ENCODE peak calls at places on chromosome 3, in four cellular contexts. F, Y, E and L are unnamed samples.

GRCh38 chr3:10926831-10927521 is 65.6 kb upstream of the SLC6A1 start:
- DNase-seq in F (no peak), Y (no peak), E (no peak), L (no peak)

GRCh38 chr3:57065588-57065987 is 5.1 kb downstream of the SPATA12 start:
- DNase-seq in F (no peak), Y (no peak), E (peak; percentile 56), L (no peak)

GRCh38 chr3:114764056-114764492 is 383.0 kb downstream of the ZBTB20 start:
- DNase-seq in F (no peak), Y (no peak), E (no peak), L (peak; percentile 27)

GRCh38 chr3:197028711-197029510 is 706 bp downstream of the MELTF start:
- DNase-seq in F (no peak), Y (no peak), E (peak; percentile 40), L (peak; percentile 35)

GRCh38 chr3:170598091-170598502 is 12.2 kb upstream of the SLC7A14 start:
- DNase-seq in F (no peak), Y (no peak), E (no peak), L (no peak)

GRCh38 chr3:16203671-16204629 is 29.5 kb downstream of the GALNT15 start:
- DNase-seq in F (no peak), Y (no peak), E (no peak), L (no peak)

GRCh38 chr3:176633511-176633910 is 563.8 kb downstream of the TBL1XR1 start:
- DNase-seq in F (no peak), Y (no peak), E (no peak), L (no peak)

GRCh38 chr3:146033950-146034349 is 127.0 kb downstream of the PLOD2 start:
- DNase-seq in F (no peak), Y (no peak), E (no peak), L (no peak)

GRCh38 chr3:66010348-66011097 is 28.2 kb downstream of the MAGI1 start:
- DNase-seq in F (no peak), Y (peak; percentile 23), E (no peak), L (no peak)

GRCh38 chr3:138114431-138114918 is 933 bp downstream of the DZIP1L start:
- DNase-seq in F (no peak), Y (peak; percentile 61), E (no peak), L (no peak)

GRCh38 chr3:159947220-159947619 is 41.4 kb upstream of the IL12A start:
- DNase-seq in F (no peak), Y (peak; percentile 57), E (no peak), L (no peak)

GRCh38 chr3:126423191-126424038 is 28.7 kb downstream of the CFAP100 start:
- DNase-seq in F (no peak), Y (no peak), E (no peak), L (no peak)

GRCh38 chr3:177960722-177961121 is 575.5 kb upstream of the KCNMB2 start:
- DNase-seq in F (no peak), Y (no peak), E (no peak), L (no peak)

GRCh38 chr3:194900886-194901522 is 215.3 kb downstream of the FAM43A start:
- DNase-seq in F (no peak), Y (no peak), E (no peak), L (no peak)

GRCh38 chr3:11820540-11821041 is 26.1 kb downstream of the TAMM41 start:
- DNase-seq in F (no peak), Y (no peak), E (no peak), L (peak; percentile 45)

GRCh38 chr3:131326307-131326706 is 55.3 kb upstream of the NUDT16 start:
- DNase-seq in F (no peak), Y (no peak), E (no peak), L (no peak)

GRCh38 chr3:119098620-119099222 is 47.2 kb upstream of the TEX55 start:
- DNase-seq in F (no peak), Y (peak; percentile 34), E (peak; percentile 36), L (peak; percentile 3)

GRCh38 chr3:65568497-65568896 is 470.2 kb downstream of the MAGI1 start:
- DNase-seq in F (no peak), Y (no peak), E (no peak), L (no peak)

GRCh38 chr3:8497582-8497981 is 4.0 kb upstream of the LMCD1 start:
- DNase-seq in F (no peak), Y (no peak), E (no peak), L (no peak)

GRCh38 chr3:184296616-184297015 is 2.4 kb upstream of the PSMD2 start:
- DNase-seq in F (no peak), Y (no peak), E (no peak), L (no peak)

GRCh38 chr3:195080125-195080524 is 190.8 kb downstream of the XXYLT1 start:
- DNase-seq in F (no peak), Y (no peak), E (peak; percentile 22), L (no peak)

GRCh38 chr3:147939425-147940196 is 530.4 kb downstream of the ZIC1 start:
- DNase-seq in F (no peak), Y (no peak), E (no peak), L (no peak)

GRCh38 chr3:46947981-46948791 is 28.4 kb downstream of the CCDC12 start:
- DNase-seq in F (no peak), Y (peak; percentile 98), E (no peak), L (peak; percentile 80)

GRCh38 chr3:71022552-71023335 is 560.8 kb downstream of the FOXP1 start:
- DNase-seq in F (no peak), Y (peak; percentile 28), E (no peak), L (no peak)

GRCh38 chr3:175199961-175200360 is 340.8 kb downstream of the NAALADL2 start:
- DNase-seq in F (no peak), Y (no peak), E (no peak), L (no peak)

GRCh38 chr3:42653560-42654330 is at the start of gene ZBTB47:
- DNase-seq in F (no peak), Y (peak; percentile 66), E (no peak), L (no peak)

GRCh38 chr3:102069211-102069662 is 219.9 kb downstream of the NFKBIZ start:
- DNase-seq in F (no peak), Y (peak; percentile 79), E (no peak), L (no peak)

DNA sequence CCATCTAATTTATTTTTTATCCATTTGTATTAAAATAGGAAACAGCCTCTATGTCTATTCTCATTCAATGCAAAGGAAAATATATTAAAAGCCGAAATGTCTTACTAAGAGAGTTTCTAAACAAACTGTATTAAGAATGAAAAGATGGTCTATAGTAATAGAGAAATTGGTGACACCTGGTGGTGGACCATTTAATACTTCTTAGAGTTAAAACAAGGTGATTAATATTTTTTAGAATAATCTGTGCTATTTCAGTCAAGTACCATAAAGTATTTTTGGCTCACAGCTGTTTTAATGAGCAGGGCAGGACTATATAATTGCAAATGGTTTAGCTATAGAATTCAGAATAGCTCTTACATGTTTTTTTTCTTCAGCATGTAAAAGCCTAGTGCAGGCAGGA is 55.7 kb downstream of the SYNPR start:
- DNase-seq in F (no peak), Y (peak; percentile 28), E (peak; percentile 7), L (no peak)
- TF ChIP-seq CTCF in F (peak; percentile 50), Y (peak; percentile 13), E (peak; percentile 70), L (no peak)

DNA sequence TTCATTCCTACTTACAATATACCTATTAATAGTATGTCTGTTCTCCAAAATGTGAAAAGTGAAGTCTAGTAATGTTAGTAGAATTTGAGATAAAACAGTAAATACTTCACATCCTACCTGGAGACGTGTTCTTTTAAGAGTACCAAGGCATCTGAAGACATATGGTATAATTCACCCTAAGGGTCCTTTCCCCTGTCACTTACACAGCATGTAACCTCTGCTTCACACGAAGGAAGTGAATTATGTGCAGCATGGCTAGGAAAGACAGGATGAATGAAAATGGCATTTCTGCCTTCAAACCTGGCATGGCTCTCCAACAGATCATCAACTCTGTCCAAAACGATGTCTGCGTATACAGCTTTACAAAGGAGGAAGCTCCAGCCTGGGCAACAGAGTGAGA is 640.5 kb upstream of the ROBO1 start:
- DNase-seq in F (no peak), Y (no peak), E (no peak), L (no peak)
- TF ChIP-seq CTCF in F (no peak), Y (no peak), E (no peak), L (no peak)

GRCh38 chr3:38140326-38141172 is 2.1 kb downstream of the MYD88 start:
- DNase-seq in F (no peak), Y (no peak), E (no peak), L (no peak)
- TF ChIP-seq CTCF in F (no peak), Y (no peak), E (no peak), L (no peak)

DNA sequence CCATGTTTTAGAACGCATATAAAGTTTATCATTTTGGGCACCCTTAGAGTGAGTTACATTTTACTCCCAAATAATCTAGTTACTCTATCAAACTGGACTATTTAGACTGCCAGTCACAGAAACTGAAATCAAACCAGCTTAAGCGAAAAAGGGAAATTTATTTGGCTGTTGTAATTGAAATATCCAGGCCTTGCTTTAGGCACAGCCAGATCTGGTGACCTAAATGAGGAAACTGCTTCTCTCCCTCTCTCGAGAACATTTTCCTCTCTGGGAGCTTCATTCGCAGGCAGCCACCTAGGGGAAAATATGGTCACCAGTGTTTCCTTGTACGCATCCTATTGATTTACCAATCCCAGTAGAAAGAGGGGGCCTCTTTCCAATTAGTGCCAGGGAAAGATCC is 175.3 kb upstream of the MITF start:
- DNase-seq in F (no peak), Y (no peak), E (no peak), L (no peak)
- TF ChIP-seq CTCF in F (no peak), Y (no peak), E (no peak), L (no peak)

GRCh38 chr3:103308921-103309320 is 874.1 kb downstream of the ZPLD1 start:
- DNase-seq in F (no peak), Y (no peak), E (no peak), L (no peak)
- TF ChIP-seq CTCF in F (peak; percentile 45), Y (no peak), E (no peak), L (no peak)

GRCh38 chr3:172078244-172078643 is 38.9 kb downstream of the FNDC3B start:
- DNase-seq in F (no peak), Y (no peak), E (no peak), L (no peak)

GRCh38 chr3:172079326-172079976 is 40.1 kb downstream of the FNDC3B start:
- DNase-seq in F (no peak), Y (no peak), E (no peak), L (no peak)

GRCh38 chr3:172076212-172076611 is 36.8 kb downstream of the FNDC3B start:
- DNase-seq in F (no peak), Y (no peak), E (no peak), L (no peak)

GRCh38 chr3:172078721-172079120 is 39.3 kb downstream of the FNDC3B start:
- DNase-seq in F (no peak), Y (no peak), E (no peak), L (no peak)

GRCh38 chr3:172077197-172077734 is 37.9 kb downstream of the FNDC3B start:
- DNase-seq in F (no peak), Y (no peak), E (no peak), L (no peak)
- TF ChIP-seq CTCF in F (no peak), Y (no peak), E (no peak), L (no peak)